ENCODE peak calls at places on chromosomes 3 and 15, in five cellular contexts. I is NCI-H1105, Q is hippocampal formation, U is B cell, S is pons. N is an unnamed sample.

GRCh38 chr3:20041197-20041780 is 1.0 kb downstream of the KAT2B start:
- DNase-seq in I (peak; percentile 27), Q (peak; percentile 90), U (peak; percentile 76), S (peak; percentile 96), N (peak; percentile 75)

GRCh38 chr3:19775744-19776143 is 158.3 kb downstream of the EFHB start:
- DNase-seq in I (no peak), U (no peak), S (no peak), Q (no peak), N (no peak)

GRCh38 chr3:184562875-184563568 is 1.4 kb downstream of the EPHB3 start:
- DNase-seq in Q (peak; percentile 27), I (no peak), U (no peak), S (no peak), N (no peak)

GRCh38 chr3:61299343-61299742 is 48.1 kb upstream of the FHIT start:
- DNase-seq in I (no peak), Q (no peak), S (no peak), U (no peak), N (no peak)

GRCh38 chr3:195095035-195095703 is 175.8 kb downstream of the XXYLT1 start:
- DNase-seq in U (peak; percentile 86), I (no peak), Q (no peak), S (no peak), N (peak; percentile 78)

GRCh38 chr15:72077950-72078349 is 40.0 kb downstream of the MYO9A start:
- DNase-seq in U (no peak), S (no peak), Q (no peak), I (no peak), N (no peak)

GRCh38 chr3:184562146-184562861 is 719 bp downstream of the EPHB3 start:
- DNase-seq in I (no peak), U (peak; percentile 56), Q (no peak), S (no peak), N (no peak)

GRCh38 chr15:65476942-65477341 is 40.5 kb downstream of the DPP8 start:
- DNase-seq in Q (no peak), I (no peak), S (no peak), U (no peak), N (no peak)

GRCh38 chr3:56125358-56126005 is 342.8 kb downstream of the ERC2 start:
- DNase-seq in U (no peak), Q (no peak), I (no peak), S (no peak), N (no peak)

GRCh38 chr15:93477188-93477587 is 388.2 kb upstream of the RGMA start:
- DNase-seq in I (no peak), S (no peak), U (no peak), Q (no peak), N (no peak)

GRCh38 chr3:43343778-43344177 is 57.4 kb downstream of the SNRK start:
- DNase-seq in I (no peak), Q (no peak), U (no peak), S (no peak), N (no peak)

GRCh38 chr15:97977734-97978133 is 17.2 kb downstream of the ARRDC4 start:
- DNase-seq in Q (no peak), S (no peak), I (no peak), U (no peak), N (no peak)

GRCh38 chr15:93333826-93334225 is 244.8 kb upstream of the RGMA start:
- DNase-seq in U (no peak), I (no peak), S (no peak), Q (no peak), N (no peak)

GRCh38 chr3:62134061-62134496 is 239.3 kb downstream of the FEZF2 start:
- DNase-seq in U (no peak), I (no peak), S (no peak), Q (no peak), N (no peak)

GRCh38 chr3:126538966-126539365 is 15.0 kb downstream of the CHST13 start:
- DNase-seq in U (no peak), S (no peak), Q (no peak), I (no peak), N (no peak)

GRCh38 chr3:18789734-18790133 is 358.6 kb upstream of the KCNH8 start:
- DNase-seq in U (no peak), I (no peak), Q (no peak), S (no peak), N (no peak)

GRCh38 chr3:41026394-41027177 is 172.7 kb upstream of the CTNNB1 start:
- DNase-seq in S (peak; percentile 75), Q (peak; percentile 21), I (no peak), U (no peak), N (no peak)

GRCh38 chr3:64164309-64164708 is 61.0 kb downstream of the PRICKLE2 start:
- DNase-seq in U (no peak), Q (no peak), S (no peak), I (no peak), N (no peak)